ENCODE peak calls at places on chromosomes 12 and 14, in nine cellular contexts. M is GM12878, R is K562, F is neural progenitor cell, H is stomach, Q is heart right ventricle, C is mammary epithelial cell, L is testis, I is upper lobe of left lung. X is an unnamed sample.
A peak's percentile ranks its signal among the peaks of the same experiment; 100 is the strongest.

GRCh38 chr14:76011959-76012802 is 26.6 kb downstream of the IFT43 start:
- DNase-seq in C (no peak), F (peak; percentile 3), R (no peak), H (no peak), I (peak; percentile 24), Q (peak; percentile 49), M (no peak), L (no peak), X (no peak)

GRCh38 chr12:119843100-119843499 is 34.0 kb downstream of the CIT start:
- DNase-seq in Q (no peak), R (no peak), I (peak; percentile 21), L (peak; percentile 34), M (no peak), F (no peak), H (no peak), C (no peak), X (no peak)

GRCh38 chr12:12270226-12270625 is 3.4 kb upstream of the LRP6 start:
- DNase-seq in Q (no peak), F (no peak), I (no peak), L (no peak), C (no peak), R (no peak), H (no peak), M (no peak), X (no peak)

GRCh38 chr14:60188115-60188514 is 22.9 kb upstream of the DHRS7 start:
- DNase-seq in F (no peak), I (no peak), H (no peak), C (no peak), R (no peak), Q (no peak), M (no peak), L (no peak), X (no peak)

GRCh38 chr12:89525002-89525823 is 617 bp upstream of the GALNT4 start:
- DNase-seq in C (peak; percentile 59), H (peak; percentile 52), R (peak; percentile 45), F (peak; percentile 73), Q (peak; percentile 25), M (no peak), I (peak; percentile 56), L (peak; percentile 63), X (peak; percentile 90)

GRCh38 chr14:85441909-85442643 is 87.9 kb upstream of the FLRT2 start:
- DNase-seq in Q (no peak), I (no peak), R (no peak), L (no peak), F (no peak), C (no peak), H (no peak), M (no peak), X (no peak)

GRCh38 chr12:16347391-16348298 is at the start of gene MGST1:
- DNase-seq in Q (peak; percentile 29), R (peak; percentile 37), L (peak; percentile 41), I (peak; percentile 89), M (peak; percentile 11), C (peak; percentile 71), H (peak; percentile 79), F (peak; percentile 96), X (peak; percentile 98)

GRCh38 chr14:99731536-99732435 is 47.7 kb downstream of the CYP46A1 start:
- DNase-seq in H (no peak), C (no peak), R (no peak), M (no peak), F (no peak), L (peak; percentile 78), Q (peak; percentile 13), I (peak; percentile 17), X (peak; percentile 61)

GRCh38 chr14:32078794-32079663 is 1.9 kb downstream of the ARHGAP5 start:
- DNase-seq in M (no peak), R (no peak), I (no peak), H (no peak), C (peak; percentile 71), F (peak; percentile 24), L (no peak), Q (no peak), X (no peak)

GRCh38 chr12:53067074-53067992 is 11.9 kb downstream of the SPRYD3 start:
- DNase-seq in Q (no peak), I (no peak), H (peak; percentile 16), M (no peak), C (no peak), L (no peak), F (no peak), R (no peak), X (peak; percentile 42)

GRCh38 chr12:109533487-109533740 is 39.9 kb downstream of the MMAB start:
- DNase-seq in M (no peak), F (no peak), R (no peak), H (no peak), Q (no peak), C (no peak), L (no peak), I (no peak), X (no peak)

GRCh38 chr12:119913931-119914330 is 36.8 kb upstream of the CIT start:
- DNase-seq in L (no peak), I (no peak), H (no peak), F (no peak), C (no peak), R (no peak), Q (no peak), M (no peak), X (no peak)

DNA sequence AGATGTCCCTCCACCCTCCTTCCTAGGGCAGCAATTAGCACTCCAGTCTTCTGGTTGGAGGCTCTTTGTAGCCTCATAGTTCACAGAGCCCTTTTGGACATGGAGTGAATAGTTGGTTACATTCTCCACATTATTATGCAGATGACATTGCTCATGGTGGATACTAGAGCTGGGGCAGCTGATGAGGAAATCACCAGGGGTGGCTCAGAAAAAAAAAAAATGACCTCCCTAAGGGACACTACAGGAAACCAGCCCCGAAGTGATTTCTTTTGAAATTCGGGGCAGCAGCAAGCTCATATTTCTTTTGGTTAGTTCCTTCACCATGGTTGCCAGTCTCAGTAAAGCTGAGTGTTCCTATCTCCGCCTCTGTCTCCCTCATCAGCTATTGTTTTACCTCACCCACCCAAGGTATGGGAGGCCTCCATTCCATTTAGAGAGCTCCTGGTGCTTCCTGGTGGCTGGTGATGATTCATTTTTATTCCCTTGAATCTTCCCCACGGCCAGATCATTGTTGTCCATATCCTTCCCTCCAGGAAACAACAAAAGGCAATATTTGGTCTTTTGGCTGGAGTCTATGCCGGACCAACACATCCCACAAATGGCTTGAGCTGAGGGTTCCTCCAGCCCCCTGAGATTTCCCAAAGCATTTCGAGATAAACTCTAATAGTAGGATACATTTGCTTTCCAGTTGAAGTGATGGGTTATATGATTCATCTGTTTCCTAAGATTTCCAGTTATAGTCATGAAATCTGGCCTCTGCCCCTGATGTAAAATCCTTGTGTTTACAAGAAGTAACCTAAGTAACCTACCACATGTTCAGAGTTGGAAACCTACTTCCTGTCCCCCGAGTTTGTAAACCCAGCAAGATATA is 56.2 kb upstream of the NID2 start:
- DNase-seq in Q (peak; percentile 40), H (no peak), L (no peak), I (no peak), C (peak; percentile 21), F (peak; percentile 27), R (no peak), M (no peak), X (no peak)
- TF ChIP-seq CTCF in Q (no peak), H (no peak), L (no peak), I (no peak), C (no peak), F (no peak), R (no peak), M (no peak), X (no peak)

DNA sequence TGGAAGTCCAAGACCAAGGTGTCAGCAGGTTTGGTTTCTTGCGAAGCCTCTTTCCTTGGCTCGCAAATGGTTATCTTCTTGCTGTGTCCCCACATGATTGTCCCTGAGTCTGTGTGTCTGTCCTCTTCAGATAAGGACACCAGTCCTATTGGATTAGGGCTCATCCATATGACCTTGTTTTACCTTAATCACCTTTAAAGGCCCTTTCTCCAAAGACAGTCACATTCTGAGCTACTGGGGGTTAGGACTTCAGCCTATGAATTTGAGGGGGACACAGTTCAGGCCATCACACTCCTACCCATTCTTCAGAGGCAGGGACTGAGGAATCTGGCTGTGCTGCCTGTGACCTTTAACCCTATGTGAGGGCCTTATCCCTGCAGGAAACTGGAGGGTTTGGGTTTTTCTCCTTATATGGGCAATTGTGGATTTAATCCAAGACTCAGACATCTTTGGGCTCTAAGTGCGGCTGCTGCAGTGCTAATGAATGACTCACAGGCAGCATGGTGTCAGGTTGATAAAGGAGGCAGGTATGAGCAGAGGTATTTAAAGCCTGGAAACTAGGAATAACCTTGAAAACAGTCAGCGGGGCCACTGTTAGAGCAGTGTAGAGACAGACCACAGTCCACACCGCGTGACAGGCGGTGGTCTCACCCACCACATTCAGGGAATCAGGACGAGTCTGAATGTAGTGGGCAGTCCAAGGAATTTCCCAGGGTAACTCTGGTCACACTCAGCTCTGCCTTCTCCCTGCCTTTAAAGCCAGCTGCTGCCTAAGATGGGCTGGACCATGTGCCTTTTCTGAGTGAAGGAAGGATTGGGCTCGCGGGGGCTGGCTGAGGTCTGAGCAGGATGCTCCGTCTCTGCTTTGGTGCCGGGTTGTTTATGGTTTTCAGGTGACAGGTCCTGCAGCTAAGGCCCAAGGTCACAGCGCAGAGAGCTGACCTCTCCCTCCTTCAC is 10.3 kb downstream of the TPCN1 start:
- DNase-seq in C (peak; percentile 62), R (peak; percentile 43), I (no peak), F (no peak), H (peak; percentile 15), L (no peak), M (no peak), Q (no peak), X (peak; percentile 87)
- H3K4me1 ChIP-seq in C (peaks cover 11% of the 10 kb centered on the region), R (peaks cover 55% of the 10 kb centered on the region), I (peaks cover 25% of the 10 kb centered on the region), F (peaks cover 13% of the 10 kb centered on the region), H (peaks cover 81% of the 10 kb centered on the region), L (peaks cover 39% of the 10 kb centered on the region), M (peaks cover 66% of the 10 kb centered on the region), Q (peaks cover 77% of the 10 kb centered on the region), X (peaks cover 24% of the 10 kb centered on the region)

DNA sequence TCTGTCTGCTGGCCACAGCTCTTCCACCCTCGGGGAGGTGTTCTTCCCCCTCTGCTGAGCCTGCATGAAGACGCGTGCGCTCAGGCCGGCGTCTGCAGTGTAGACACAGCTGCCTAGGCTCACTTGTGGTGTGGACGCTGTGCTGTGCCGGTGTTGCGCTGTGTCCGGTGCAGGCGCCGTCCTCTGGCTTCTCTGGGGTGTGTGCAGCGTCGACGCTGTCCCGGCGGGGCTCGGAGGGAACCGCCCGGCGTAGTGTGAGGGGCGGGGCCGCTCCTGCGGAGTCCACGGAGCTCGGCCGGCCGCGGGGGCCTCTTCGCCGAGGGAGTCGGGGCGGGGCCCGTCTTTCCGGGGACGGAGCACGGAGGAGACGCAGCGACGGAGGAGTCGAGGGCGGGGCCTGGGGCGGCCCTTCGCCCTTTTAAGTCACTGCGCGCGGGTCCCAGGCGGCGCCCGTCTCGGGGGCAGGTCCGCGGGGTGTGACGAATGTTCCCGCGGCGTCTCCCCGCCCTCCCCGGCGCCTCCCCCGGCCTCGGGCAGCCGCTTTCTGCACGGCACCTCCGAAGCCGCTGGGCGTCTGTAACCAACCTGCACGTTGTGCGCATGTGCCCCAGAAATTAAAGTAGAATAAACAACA is 45.2 kb downstream of the NOC4L start:
- DNase-seq in L (peak; percentile 87), Q (peak; percentile 82), I (peak; percentile 95), R (peak; percentile 96), M (peak; percentile 31), H (peak; percentile 93), C (peak; percentile 88), F (peak; percentile 86), X (peak; percentile 95)
- TF ChIP-seq CTCF in L (no peak), Q (no peak), I (no peak), R (no peak), M (no peak), H (no peak), C (no peak), F (no peak), X (no peak)

GRCh38 chr12:117060927-117061300 is 38.3 kb downstream of the TESC start:
- DNase-seq in M (no peak), L (no peak), Q (no peak), I (no peak), C (no peak), F (no peak), H (no peak), R (no peak), X (no peak)
- H3K4me1 ChIP-seq in M (peaks cover 19% of the 10 kb centered on the region), L (no peaks in the 10 kb centered on the region), Q (peaks cover 16% of the 10 kb centered on the region), I (peaks cover 8% of the 10 kb centered on the region), C (no peaks in the 10 kb centered on the region), F (peaks cover 10% of the 10 kb centered on the region), H (peaks cover 65% of the 10 kb centered on the region), R (peaks cover 31% of the 10 kb centered on the region), X (peaks cover 6% of the 10 kb centered on the region)